ENCODE peak calls at places on chromosomes 13 and 19, in four cellular contexts. E is sigmoid colon, S is right lobe of liver, N is tibial nerve. P is an unnamed sample.

GRCh38 chr13:53953205-53953604 is 924.6 kb downstream of the OLFM4 start:
- DNase-seq in E (peak), N (no peak), S (no peak), P (no peak)

GRCh38 chr13:33582121-33582520 is 235.8 kb upstream of the RFC3 start:
- DNase-seq in S (no peak), E (no peak), N (no peak), P (no peak)

GRCh38 chr19:34017024-34017423 is 155.3 kb upstream of the LSM14A start:
- DNase-seq in S (no peak), E (no peak), N (no peak), P (no peak)

GRCh38 chr13:73039201-73040108 is 19.4 kb upstream of the KLF5 start:
- DNase-seq in S (no peak), N (no peak), E (no peak), P (no peak)

GRCh38 chr13:29520671-29521070 is 74.8 kb downstream of the SLC7A1 start:
- DNase-seq in E (no peak), S (no peak), N (no peak), P (peak)

GRCh38 chr19:45074744-45075143 is 1.5 kb downstream of the ZNF296 start:
- DNase-seq in N (no peak), E (no peak), S (no peak), P (no peak)

GRCh38 chr13:52159159-52159982 is at the start of gene NEK3:
- DNase-seq in N (peak), E (peak), S (peak), P (peak)

GRCh38 chr19:21593934-21594844 is 88.8 kb downstream of the ZNF429 start:
- DNase-seq in N (peak), E (no peak), S (no peak), P (no peak)

GRCh38 chr19:28454083-28454482 is 758.9 kb downstream of the UQCRFS1 start:
- DNase-seq in E (no peak), S (no peak), N (no peak), P (no peak)

DNA sequence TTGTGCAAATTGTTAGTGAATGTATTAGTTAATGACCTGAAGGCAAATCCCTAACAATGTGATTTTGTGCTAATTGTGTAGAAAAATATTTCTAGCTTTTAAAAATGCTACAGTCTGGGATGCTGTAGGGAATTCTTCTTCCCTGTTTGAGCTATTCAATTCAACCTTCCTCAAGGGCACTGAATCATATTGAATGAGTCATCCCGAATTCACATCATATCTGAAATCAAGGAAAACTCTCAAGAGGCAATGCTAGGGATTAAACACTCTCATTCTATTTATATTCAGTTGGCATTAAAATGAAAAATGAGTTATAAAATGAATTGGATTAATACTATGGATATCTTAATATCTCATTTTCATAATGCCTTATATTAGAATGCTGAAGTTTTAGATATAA is 633.3 kb upstream of the ATXN8OS start:
- DNase-seq in S (no peak), N (no peak), E (no peak), P (no peak)
- TF ChIP-seq CTCF in S (no peak), N (no peak), E (no peak), P (no peak)

DNA sequence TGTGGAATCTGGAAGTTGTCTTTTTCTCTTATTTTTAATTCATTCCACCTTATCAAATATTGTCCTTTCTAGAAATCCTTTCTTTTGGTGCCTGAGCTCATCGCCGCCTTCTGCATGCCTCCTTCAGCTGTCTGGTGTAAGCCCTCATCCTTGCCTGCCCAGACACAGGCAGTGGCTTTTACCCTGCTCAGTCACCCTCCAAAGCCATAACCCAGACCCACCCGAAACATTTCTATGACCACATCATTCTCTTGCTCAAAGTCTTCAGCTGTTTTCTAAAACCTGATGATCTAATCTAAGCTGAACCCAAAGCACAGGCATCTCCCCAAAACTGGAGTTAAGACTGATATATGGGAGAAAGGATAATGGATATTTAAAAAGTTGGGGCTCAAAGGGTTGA is 753.7 kb upstream of the SGCG start:
- DNase-seq in E (no peak), S (no peak), N (no peak), P (no peak)
- H3K27ac ChIP-seq in E (no peak), S (no peak), N (no peak), P (no peak)

GRCh38 chr19:14410775-14411134 is 8.4 kb downstream of the DDX39A start:
- DNase-seq in S (no peak), N (no peak), E (no peak), P (no peak)

GRCh38 chr19:14411161-14411560 is 8.0 kb downstream of the DDX39A start:
- DNase-seq in N (no peak), E (no peak), S (no peak), P (no peak)

GRCh38 chr19:14413355-14413754 is 5.8 kb downstream of the DDX39A start:
- DNase-seq in S (no peak), E (no peak), N (no peak), P (no peak)

GRCh38 chr19:14413765-14414171 is 5.4 kb downstream of the DDX39A start:
- DNase-seq in N (no peak), E (no peak), S (no peak), P (no peak)

DNA sequence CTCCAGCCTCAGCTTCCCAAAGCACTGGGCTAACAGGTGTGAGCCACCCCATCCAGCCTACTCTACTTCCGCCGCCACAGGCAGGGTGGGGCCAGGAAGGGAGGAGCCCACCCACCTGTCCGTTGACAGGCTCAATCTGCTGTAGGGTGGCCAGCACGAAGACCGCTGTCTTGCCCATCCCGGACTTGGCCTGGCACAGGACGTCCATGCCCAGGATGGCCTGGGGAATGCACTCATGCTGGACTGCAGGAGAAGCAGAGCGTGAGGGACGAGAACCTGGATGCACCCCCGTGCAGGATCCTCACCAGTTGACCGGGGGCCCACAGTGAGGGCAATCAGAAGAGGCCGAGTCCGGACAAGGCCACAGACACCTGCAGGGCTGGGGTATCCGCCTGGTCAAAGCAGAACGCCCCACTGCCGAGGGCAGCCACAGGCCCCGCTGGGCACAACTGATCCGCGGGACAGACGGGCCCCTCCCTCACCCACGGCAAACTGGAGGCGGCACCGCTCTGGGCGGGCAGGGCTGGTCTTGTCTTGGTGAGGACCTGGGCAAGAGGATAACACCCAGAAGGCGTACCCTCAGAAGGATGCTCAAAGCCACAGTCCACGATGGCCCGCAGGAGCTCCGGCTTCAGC is 6.6 kb downstream of the DDX39A start:
- DNase-seq in E (no peak), S (no peak), N (no peak), P (no peak)
- TF ChIP-seq POLR2A in E (no peak), S (no peak), N (no peak), P (no peak)

DNA sequence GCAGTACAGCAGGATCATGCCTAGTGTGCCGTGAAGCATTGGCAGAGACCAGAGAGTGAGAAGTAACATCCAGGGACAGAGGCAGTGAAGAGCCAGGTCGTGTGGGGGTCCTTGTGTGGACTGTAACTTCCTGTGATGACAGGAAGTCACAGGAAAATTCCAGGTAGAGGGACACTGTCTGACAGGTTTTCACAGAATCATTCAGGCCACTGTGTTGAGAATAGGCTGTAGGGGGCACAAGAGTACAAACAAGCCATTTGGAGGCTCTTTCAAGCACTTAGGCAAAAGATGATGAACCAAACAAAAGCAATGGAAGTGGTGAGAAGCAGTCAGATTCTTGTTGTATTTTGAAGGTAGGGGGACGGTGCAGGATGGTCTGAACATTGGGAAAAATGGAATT is 46.4 kb downstream of the N4BP2L1 start:
- DNase-seq in N (peak), S (no peak), E (no peak), P (no peak)
- TF ChIP-seq CTCF in N (peak), S (peak), E (peak), P (peak)

GRCh38 chr13:99178636-99179035 is 22.0 kb upstream of the UBAC2 start:
- DNase-seq in S (no peak), E (no peak), N (no peak), P (no peak)

GRCh38 chr13:99176309-99177276 is 24.1 kb upstream of the UBAC2 start:
- DNase-seq in S (peak), E (peak), N (peak), P (peak)

GRCh38 chr13:99174533-99175100 is 26.0 kb upstream of the UBAC2 start:
- DNase-seq in N (no peak), S (no peak), E (no peak), P (no peak)

GRCh38 chr13:99182439-99182838 is 18.2 kb upstream of the UBAC2 start:
- DNase-seq in E (no peak), N (no peak), S (no peak), P (no peak)

DNA sequence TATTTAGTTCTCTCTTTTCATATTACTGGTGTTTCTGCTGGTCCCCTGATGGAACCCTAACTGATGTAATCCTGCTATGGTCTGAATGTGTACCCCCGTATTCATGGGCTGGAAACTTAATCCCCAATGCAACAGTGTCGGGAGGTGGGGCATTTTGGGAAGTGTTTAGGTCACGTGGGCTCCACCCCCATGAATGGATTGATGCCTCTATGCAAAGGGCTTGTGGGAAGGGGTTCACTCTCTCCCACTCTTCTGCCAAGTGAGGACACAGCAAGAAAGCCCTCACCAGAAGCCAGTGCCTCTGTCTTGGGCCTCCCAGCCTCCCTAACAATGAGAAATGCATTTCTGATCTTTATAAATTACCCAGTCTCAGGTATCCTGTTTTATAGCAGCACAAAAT is 21.2 kb upstream of the UBAC2 start:
- DNase-seq in E (no peak), N (no peak), S (no peak), P (no peak)
- H3K27ac ChIP-seq in E (no peak), N (no peak), S (no peak), P (peak)